ENCODE peak calls at places on chromosomes 2 and 18, in eight cellular contexts. One of them, this sample, is unnamed.

GRCh38 chr2:45067859-45068642 is 58.8 kb upstream of the SIX2 start:
- DNase-seq in upper lobe of right lung: no peak
- DNase-seq in heart right ventricle: no peak
- DNase-seq in uterus: no peak
- DNase-seq in ovary: no peak
- DNase-seq in CD8-positive, alpha-beta T cell: no peak
- DNase-seq in Peyer's patch: no peak
- DNase-seq in A549: no peak
- DNase-seq in this sample: no peak

GRCh38 chr18:61606068-61606660 is 272.9 kb downstream of the CDH20 start:
- DNase-seq in upper lobe of right lung: no peak
- DNase-seq in uterus: peak; percentile 61
- DNase-seq in heart right ventricle: peak; percentile 46
- DNase-seq in ovary: peak; percentile 26
- DNase-seq in Peyer's patch: no peak
- DNase-seq in CD8-positive, alpha-beta T cell: no peak
- DNase-seq in A549: no peak
- DNase-seq in this sample: peak; percentile 13

GRCh38 chr18:23209031-23209430 is 73.7 kb downstream of the CABLES1 start:
- DNase-seq in CD8-positive, alpha-beta T cell: no peak
- DNase-seq in Peyer's patch: no peak
- DNase-seq in uterus: no peak
- DNase-seq in A549: no peak
- DNase-seq in upper lobe of right lung: no peak
- DNase-seq in ovary: no peak
- DNase-seq in heart right ventricle: no peak
- DNase-seq in this sample: no peak

GRCh38 chr18:5238371-5238758 is 41.3 kb upstream of the AKAIN1 start:
- DNase-seq in ovary: peak; percentile 35
- DNase-seq in upper lobe of right lung: peak; percentile 78
- DNase-seq in A549: no peak
- DNase-seq in CD8-positive, alpha-beta T cell: peak; percentile 37
- DNase-seq in Peyer's patch: peak; percentile 89
- DNase-seq in heart right ventricle: peak; percentile 10
- DNase-seq in uterus: peak; percentile 29
- DNase-seq in this sample: peak; percentile 79

GRCh38 chr2:96120991-96121390 is 4.6 kb upstream of the ADRA2B start:
- DNase-seq in upper lobe of right lung: no peak
- DNase-seq in CD8-positive, alpha-beta T cell: no peak
- DNase-seq in ovary: no peak
- DNase-seq in Peyer's patch: no peak
- DNase-seq in heart right ventricle: no peak
- DNase-seq in uterus: no peak
- DNase-seq in A549: no peak
- DNase-seq in this sample: peak; percentile 20

GRCh38 chr2:109712126-109712455 is 82.0 kb upstream of the RGPD5 start:
- DNase-seq in upper lobe of right lung: peak; percentile 22
- DNase-seq in heart right ventricle: no peak
- DNase-seq in ovary: no peak
- DNase-seq in CD8-positive, alpha-beta T cell: no peak
- DNase-seq in uterus: no peak
- DNase-seq in A549: no peak
- DNase-seq in Peyer's patch: peak; percentile 32
- DNase-seq in this sample: no peak

GRCh38 chr2:170157025-170157684 is 20.8 kb upstream of the MYO3B start:
- DNase-seq in A549: peak; percentile 21
- DNase-seq in heart right ventricle: no peak
- DNase-seq in ovary: no peak
- DNase-seq in uterus: no peak
- DNase-seq in CD8-positive, alpha-beta T cell: no peak
- DNase-seq in upper lobe of right lung: no peak
- DNase-seq in Peyer's patch: no peak
- DNase-seq in this sample: no peak

GRCh38 chr18:70423988-70424387 is 135.1 kb downstream of the SOCS6 start:
- DNase-seq in heart right ventricle: no peak
- DNase-seq in upper lobe of right lung: no peak
- DNase-seq in CD8-positive, alpha-beta T cell: no peak
- DNase-seq in ovary: no peak
- DNase-seq in Peyer's patch: no peak
- DNase-seq in A549: no peak
- DNase-seq in uterus: no peak
- DNase-seq in this sample: peak; percentile 36

GRCh38 chr2:40208478-40208877 is 243.4 kb downstream of the SLC8A1 start:
- DNase-seq in Peyer's patch: no peak
- DNase-seq in uterus: no peak
- DNase-seq in ovary: no peak
- DNase-seq in CD8-positive, alpha-beta T cell: no peak
- DNase-seq in upper lobe of right lung: no peak
- DNase-seq in A549: no peak
- DNase-seq in heart right ventricle: no peak
- DNase-seq in this sample: no peak

GRCh38 chr2:238895901-238896600 is 48.2 kb downstream of the TWIST2 start:
- DNase-seq in CD8-positive, alpha-beta T cell: no peak
- DNase-seq in uterus: peak; percentile 87
- DNase-seq in Peyer's patch: peak; percentile 64
- DNase-seq in ovary: peak; percentile 85
- DNase-seq in heart right ventricle: peak; percentile 41
- DNase-seq in A549: no peak
- DNase-seq in upper lobe of right lung: no peak
- DNase-seq in this sample: peak; percentile 67

GRCh38 chr2:97834610-97835009 is 121.2 kb downstream of the ZAP70 start:
- DNase-seq in CD8-positive, alpha-beta T cell: no peak
- DNase-seq in upper lobe of right lung: no peak
- DNase-seq in uterus: no peak
- DNase-seq in Peyer's patch: no peak
- DNase-seq in heart right ventricle: no peak
- DNase-seq in ovary: no peak
- DNase-seq in A549: no peak
- DNase-seq in this sample: no peak

GRCh38 chr18:55380574-55380973 is 207.4 kb downstream of the TCF4 start:
- DNase-seq in ovary: no peak
- DNase-seq in Peyer's patch: no peak
- DNase-seq in A549: no peak
- DNase-seq in CD8-positive, alpha-beta T cell: no peak
- DNase-seq in upper lobe of right lung: no peak
- DNase-seq in heart right ventricle: no peak
- DNase-seq in uterus: no peak
- DNase-seq in this sample: no peak

GRCh38 chr18:38241216-38241615 is 675.6 kb upstream of the CELF4 start:
- DNase-seq in Peyer's patch: no peak
- DNase-seq in CD8-positive, alpha-beta T cell: no peak
- DNase-seq in A549: no peak
- DNase-seq in upper lobe of right lung: no peak
- DNase-seq in heart right ventricle: no peak
- DNase-seq in ovary: no peak
- DNase-seq in uterus: no peak
- DNase-seq in this sample: no peak

GRCh38 chr18:52869349-52869923 is 529.4 kb downstream of the DCC start:
- DNase-seq in ovary: no peak
- DNase-seq in uterus: no peak
- DNase-seq in upper lobe of right lung: no peak
- DNase-seq in heart right ventricle: no peak
- DNase-seq in A549: no peak
- DNase-seq in CD8-positive, alpha-beta T cell: no peak
- DNase-seq in Peyer's patch: no peak
- DNase-seq in this sample: no peak

GRCh38 chr18:24837065-24837464 is 376.6 kb downstream of the HRH4 start:
- DNase-seq in CD8-positive, alpha-beta T cell: no peak
- DNase-seq in Peyer's patch: no peak
- DNase-seq in uterus: no peak
- DNase-seq in upper lobe of right lung: no peak
- DNase-seq in heart right ventricle: no peak
- DNase-seq in ovary: no peak
- DNase-seq in A549: no peak
- DNase-seq in this sample: no peak

GRCh38 chr18:80163183-80163582 is 54.1 kb downstream of the ADNP2 start:
- DNase-seq in uterus: no peak
- DNase-seq in Peyer's patch: no peak
- DNase-seq in heart right ventricle: no peak
- DNase-seq in ovary: no peak
- DNase-seq in CD8-positive, alpha-beta T cell: no peak
- DNase-seq in A549: no peak
- DNase-seq in upper lobe of right lung: no peak
- DNase-seq in this sample: no peak

GRCh38 chr2:201709049-201709448 is 10.6 kb upstream of the MPP4 start:
- DNase-seq in CD8-positive, alpha-beta T cell: no peak
- DNase-seq in upper lobe of right lung: no peak
- DNase-seq in Peyer's patch: no peak
- DNase-seq in heart right ventricle: no peak
- DNase-seq in ovary: no peak
- DNase-seq in A549: no peak
- DNase-seq in uterus: no peak
- DNase-seq in this sample: no peak

GRCh38 chr2:201707142-201707541 is 8.7 kb upstream of the MPP4 start:
- DNase-seq in upper lobe of right lung: no peak
- DNase-seq in A549: no peak
- DNase-seq in heart right ventricle: no peak
- DNase-seq in Peyer's patch: no peak
- DNase-seq in ovary: no peak
- DNase-seq in uterus: no peak
- DNase-seq in CD8-positive, alpha-beta T cell: no peak
- DNase-seq in this sample: no peak

GRCh38 chr2:201709747-201710146 is 11.3 kb upstream of the MPP4 start:
- DNase-seq in uterus: no peak
- DNase-seq in ovary: no peak
- DNase-seq in upper lobe of right lung: no peak
- DNase-seq in Peyer's patch: no peak
- DNase-seq in heart right ventricle: no peak
- DNase-seq in A549: no peak
- DNase-seq in CD8-positive, alpha-beta T cell: no peak
- DNase-seq in this sample: no peak

GRCh38 chr2:201704536-201704935 is 6.1 kb upstream of the MPP4 start:
- DNase-seq in CD8-positive, alpha-beta T cell: no peak
- DNase-seq in A549: no peak
- DNase-seq in upper lobe of right lung: no peak
- DNase-seq in heart right ventricle: no peak
- DNase-seq in uterus: no peak
- DNase-seq in Peyer's patch: no peak
- DNase-seq in ovary: no peak
- DNase-seq in this sample: no peak

GRCh38 chr2:201707753-201708152 is 9.3 kb upstream of the MPP4 start:
- DNase-seq in A549: no peak
- DNase-seq in ovary: no peak
- DNase-seq in Peyer's patch: no peak
- DNase-seq in heart right ventricle: no peak
- DNase-seq in upper lobe of right lung: no peak
- DNase-seq in CD8-positive, alpha-beta T cell: no peak
- DNase-seq in uterus: no peak
- DNase-seq in this sample: no peak
- TF ChIP-seq CTCF in A549: peak; percentile 19
- TF ChIP-seq CTCF in ovary: no peak
- TF ChIP-seq CTCF in Peyer's patch: no peak
- TF ChIP-seq CTCF in heart right ventricle: no peak
- TF ChIP-seq CTCF in upper lobe of right lung: no peak
- TF ChIP-seq CTCF in CD8-positive, alpha-beta T cell: no peak
- TF ChIP-seq CTCF in uterus: no peak
- TF ChIP-seq CTCF in this sample: no peak

GRCh38 chr2:60251247-60251646 is 302.2 kb downstream of the BCL11A start:
- DNase-seq in Peyer's patch: no peak
- DNase-seq in uterus: no peak
- DNase-seq in CD8-positive, alpha-beta T cell: no peak
- DNase-seq in upper lobe of right lung: no peak
- DNase-seq in heart right ventricle: no peak
- DNase-seq in ovary: no peak
- DNase-seq in A549: no peak
- DNase-seq in this sample: no peak

GRCh38 chr2:60249879-60250278 is 303.6 kb downstream of the BCL11A start:
- DNase-seq in A549: no peak
- DNase-seq in ovary: no peak
- DNase-seq in heart right ventricle: no peak
- DNase-seq in upper lobe of right lung: no peak
- DNase-seq in CD8-positive, alpha-beta T cell: no peak
- DNase-seq in Peyer's patch: no peak
- DNase-seq in uterus: no peak
- DNase-seq in this sample: no peak

GRCh38 chr2:60252581-60253170 is 300.8 kb downstream of the BCL11A start:
- DNase-seq in heart right ventricle: no peak
- DNase-seq in upper lobe of right lung: no peak
- DNase-seq in Peyer's patch: no peak
- DNase-seq in uterus: no peak
- DNase-seq in A549: no peak
- DNase-seq in ovary: no peak
- DNase-seq in CD8-positive, alpha-beta T cell: no peak
- DNase-seq in this sample: no peak

DNA sequence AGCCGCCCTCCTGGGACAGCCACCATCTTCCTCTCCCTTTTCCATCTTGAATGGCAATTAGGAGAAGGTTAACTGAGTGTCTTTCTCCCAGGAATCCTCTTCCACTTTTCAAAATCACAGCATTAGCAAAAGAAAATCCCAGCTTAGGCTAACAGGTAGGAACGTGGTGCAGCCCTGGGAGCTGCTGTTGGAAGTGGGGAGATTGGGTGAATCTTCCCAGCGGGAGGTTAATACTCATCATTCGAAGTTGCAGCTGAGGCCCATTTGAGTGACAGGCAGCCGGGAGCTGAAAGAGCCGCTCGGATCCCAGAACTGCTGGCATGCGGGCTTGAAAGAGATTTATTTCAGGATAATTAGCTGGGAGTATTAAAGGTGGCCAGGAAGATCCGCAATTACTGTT is 306.0 kb downstream of the BCL11A start:
- DNase-seq in ovary: no peak
- DNase-seq in upper lobe of right lung: no peak
- DNase-seq in CD8-positive, alpha-beta T cell: no peak
- DNase-seq in uterus: no peak
- DNase-seq in heart right ventricle: no peak
- DNase-seq in A549: no peak
- DNase-seq in Peyer's patch: no peak
- DNase-seq in this sample: no peak
- H3K9me3 ChIP-seq in ovary: no peaks in the 10 kb centered on the region
- H3K9me3 ChIP-seq in upper lobe of right lung: no peaks in the 10 kb centered on the region
- H3K9me3 ChIP-seq in CD8-positive, alpha-beta T cell: no peaks in the 10 kb centered on the region
- H3K9me3 ChIP-seq in uterus: no peaks in the 10 kb centered on the region
- H3K9me3 ChIP-seq in heart right ventricle: no peaks in the 10 kb centered on the region
- H3K9me3 ChIP-seq in A549: no peaks in the 10 kb centered on the region
- H3K9me3 ChIP-seq in Peyer's patch: no peaks in the 10 kb centered on the region
- H3K9me3 ChIP-seq in this sample: peaks cover 2% of the 10 kb centered on the region

GRCh38 chr2:179264238-179265081 is at the start of gene SESTD1:
- DNase-seq in ovary: peak; percentile 69
- DNase-seq in heart right ventricle: peak; percentile 71
- DNase-seq in CD8-positive, alpha-beta T cell: peak; percentile 22
- DNase-seq in uterus: peak; percentile 65
- DNase-seq in Peyer's patch: peak; percentile 87
- DNase-seq in A549: peak; percentile 47
- DNase-seq in upper lobe of right lung: peak; percentile 90
- DNase-seq in this sample: peak; percentile 76
- TF ChIP-seq CTCF in ovary: no peak
- TF ChIP-seq CTCF in heart right ventricle: no peak
- TF ChIP-seq CTCF in CD8-positive, alpha-beta T cell: no peak
- TF ChIP-seq CTCF in uterus: peak; percentile 21
- TF ChIP-seq CTCF in Peyer's patch: peak; percentile 27
- TF ChIP-seq CTCF in A549: no peak
- TF ChIP-seq CTCF in upper lobe of right lung: no peak
- TF ChIP-seq CTCF in this sample: no peak

DNA sequence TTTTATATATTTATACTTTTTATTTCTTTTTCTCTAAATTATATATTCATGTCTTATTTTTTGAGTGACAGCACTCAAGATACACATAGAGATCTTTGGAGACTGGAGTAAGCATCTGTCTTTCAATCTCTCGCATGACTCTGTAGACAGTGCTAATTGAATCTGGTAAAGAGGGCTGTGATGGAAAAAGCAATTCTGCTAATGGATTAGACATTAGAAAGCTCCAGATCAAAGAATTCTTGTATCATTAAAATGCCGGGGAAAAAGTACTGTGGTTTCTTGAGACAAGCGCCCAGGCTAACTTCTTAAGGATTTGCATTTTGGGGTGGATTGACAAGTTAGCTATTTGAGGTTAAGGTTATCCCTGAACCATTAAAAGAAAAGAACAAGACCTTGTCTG is 383.1 kb upstream of the TNP1 start:
- DNase-seq in Peyer's patch: no peak
- DNase-seq in uterus: no peak
- DNase-seq in A549: no peak
- DNase-seq in upper lobe of right lung: no peak
- DNase-seq in CD8-positive, alpha-beta T cell: no peak
- DNase-seq in ovary: no peak
- DNase-seq in heart right ventricle: no peak
- DNase-seq in this sample: no peak
- H3K9me3 ChIP-seq in Peyer's patch: no peaks in the 10 kb centered on the region
- H3K9me3 ChIP-seq in uterus: no peaks in the 10 kb centered on the region
- H3K9me3 ChIP-seq in A549: no peaks in the 10 kb centered on the region
- H3K9me3 ChIP-seq in upper lobe of right lung: no peaks in the 10 kb centered on the region
- H3K9me3 ChIP-seq in CD8-positive, alpha-beta T cell: no peaks in the 10 kb centered on the region
- H3K9me3 ChIP-seq in ovary: no peaks in the 10 kb centered on the region
- H3K9me3 ChIP-seq in heart right ventricle: no peaks in the 10 kb centered on the region
- H3K9me3 ChIP-seq in this sample: no peaks in the 10 kb centered on the region

This sample was measured in mucosa of descending colon.